ENCODE peak calls at places on chromosomes 6 and 20, in four cellular contexts. W is stimulated activated CD4-positive, alpha-beta T cell treated with anti-CD3 and anti-CD28 coated beads, Interleukin-4, amount 100 ng/mL, for 1 hour; P is EL; U is AG08395. O is an unnamed sample.

GRCh38 chr20:50227506-50227905 is 36.9 kb downstream of the CEBPB start:
- DNase-seq in P (no peak), W (no peak), U (no peak), O (no peak)

GRCh38 chr20:4112490-4113420 is 97.4 kb upstream of the RNF24 start:
- DNase-seq in P (peak; percentile 58), W (no peak), U (peak; percentile 37), O (no peak)

GRCh38 chr6:2877057-2877882 is 25.8 kb downstream of the SERPINB9 start:
- DNase-seq in U (no peak), P (peak; percentile 76), W (no peak), O (no peak)

GRCh38 chr20:30484749-30485070 is 772.8 kb upstream of the DEFB115 start:
- DNase-seq in W (no peak), P (no peak), U (no peak), O (no peak)

GRCh38 chr6:56220078-56220477 is 27.3 kb downstream of the COL21A1 start:
- DNase-seq in W (no peak), P (peak; percentile 21), U (no peak), O (no peak)

GRCh38 chr6:168289571-168289962 is 30.0 kb downstream of the DACT2 start:
- DNase-seq in P (no peak), U (no peak), W (no peak), O (no peak)

GRCh38 chr20:58895099-58895795 is 42.7 kb downstream of the GNAS start:
- DNase-seq in P (no peak), U (no peak), W (no peak), O (no peak)

GRCh38 chr20:10679269-10679668 is 5.5 kb upstream of the JAG1 start:
- DNase-seq in P (peak; percentile 53), U (no peak), W (no peak), O (no peak)

GRCh38 chr6:161303628-161304340 is 29.9 kb upstream of the AGPAT4 start:
- DNase-seq in U (peak; percentile 13), W (no peak), P (peak; percentile 34), O (no peak)